ENCODE peak calls at places on chromosomes 6 and 20, in four cellular contexts. One of them, this sample, is unnamed.
A peak's percentile ranks its signal among the peaks of the same experiment; 100 is the strongest.

GRCh38 chr20:42742926-42743325 is 446.8 kb downstream of the PTPRT start:
- DNase-seq in BE2C: no peak
- DNase-seq in PC-9: no peak
- DNase-seq in CD4-positive, alpha-beta T cell: no peak
- DNase-seq in this sample: no peak

GRCh38 chr20:38242848-38243449 is 17.6 kb downstream of the KIAA1755 start:
- DNase-seq in BE2C: no peak
- DNase-seq in PC-9: peak; percentile 31
- DNase-seq in CD4-positive, alpha-beta T cell: no peak
- DNase-seq in this sample: no peak

GRCh38 chr20:42492285-42492684 is 697.4 kb downstream of the PTPRT start:
- DNase-seq in BE2C: no peak
- DNase-seq in PC-9: no peak
- DNase-seq in CD4-positive, alpha-beta T cell: no peak
- DNase-seq in this sample: no peak

GRCh38 chr20:48679603-48680002 is 148.2 kb downstream of the PREX1 start:
- DNase-seq in BE2C: peak; percentile 59
- DNase-seq in CD4-positive, alpha-beta T cell: no peak
- DNase-seq in PC-9: peak; percentile 83
- DNase-seq in this sample: no peak

GRCh38 chr20:51430198-51430950 is 112.1 kb downstream of the NFATC2 start:
- DNase-seq in PC-9: no peak
- DNase-seq in BE2C: no peak
- DNase-seq in CD4-positive, alpha-beta T cell: no peak
- DNase-seq in this sample: no peak

GRCh38 chr6:151044465-151045441 is 179.3 kb downstream of the MTHFD1L start:
- DNase-seq in PC-9: peak; percentile 87
- DNase-seq in BE2C: no peak
- DNase-seq in CD4-positive, alpha-beta T cell: no peak
- DNase-seq in this sample: peak; percentile 70

GRCh38 chr20:47198254-47198671 is 158.2 kb downstream of the ZMYND8 start:
- DNase-seq in CD4-positive, alpha-beta T cell: no peak
- DNase-seq in BE2C: no peak
- DNase-seq in PC-9: no peak
- DNase-seq in this sample: no peak

GRCh38 chr6:11025911-11026635 is 18.0 kb downstream of the ELOVL2 start:
- DNase-seq in CD4-positive, alpha-beta T cell: no peak
- DNase-seq in PC-9: no peak
- DNase-seq in BE2C: no peak
- DNase-seq in this sample: no peak

GRCh38 chr20:32456869-32457421 is 98.8 kb downstream of the ASXL1 start:
- DNase-seq in CD4-positive, alpha-beta T cell: no peak
- DNase-seq in BE2C: peak; percentile 95
- DNase-seq in PC-9: no peak
- DNase-seq in this sample: no peak

GRCh38 chr20:38581013-38581412 is at the start of gene ADIG:
- DNase-seq in CD4-positive, alpha-beta T cell: no peak
- DNase-seq in BE2C: peak; percentile 60
- DNase-seq in PC-9: no peak
- DNase-seq in this sample: no peak

GRCh38 chr6:167698540-167698939 is 128.2 kb upstream of the AFDN start:
- DNase-seq in CD4-positive, alpha-beta T cell: no peak
- DNase-seq in BE2C: no peak
- DNase-seq in PC-9: no peak
- DNase-seq in this sample: no peak

GRCh38 chr6:167130712-167131684 is 8.1 kb downstream of the CCR6 start:
- DNase-seq in BE2C: no peak
- DNase-seq in PC-9: no peak
- DNase-seq in CD4-positive, alpha-beta T cell: no peak
- DNase-seq in this sample: no peak

GRCh38 chr6:52497652-52498408 is 77.7 kb downstream of the EFHC1 start:
- DNase-seq in BE2C: no peak
- DNase-seq in CD4-positive, alpha-beta T cell: no peak
- DNase-seq in PC-9: no peak
- DNase-seq in this sample: no peak

GRCh38 chr6:30447237-30447636 is 42.1 kb upstream of the HLA-E start:
- DNase-seq in PC-9: no peak
- DNase-seq in CD4-positive, alpha-beta T cell: no peak
- DNase-seq in BE2C: peak; percentile 47
- DNase-seq in this sample: no peak

GRCh38 chr6:14861491-14861943 is 384.4 kb upstream of the JARID2 start:
- DNase-seq in CD4-positive, alpha-beta T cell: no peak
- DNase-seq in PC-9: no peak
- DNase-seq in BE2C: no peak
- DNase-seq in this sample: no peak

GRCh38 chr6:82144852-82145332 is 102.7 kb downstream of the IBTK start:
- DNase-seq in BE2C: peak; percentile 66
- DNase-seq in CD4-positive, alpha-beta T cell: no peak
- DNase-seq in PC-9: peak; percentile 47
- DNase-seq in this sample: peak; percentile 56

GRCh38 chr20:48132834-48133233 is 347.6 kb upstream of the SULF2 start:
- DNase-seq in CD4-positive, alpha-beta T cell: no peak
- DNase-seq in PC-9: no peak
- DNase-seq in BE2C: no peak
- DNase-seq in this sample: no peak

GRCh38 chr20:35226126-35226774 is at the start of gene MMP24:
- DNase-seq in CD4-positive, alpha-beta T cell: no peak
- DNase-seq in PC-9: no peak
- DNase-seq in BE2C: no peak
- DNase-seq in this sample: no peak

GRCh38 chr20:62149532-62150235 is 6.1 kb downstream of the SS18L1 start:
- DNase-seq in PC-9: no peak
- DNase-seq in BE2C: no peak
- DNase-seq in CD4-positive, alpha-beta T cell: no peak
- DNase-seq in this sample: no peak

GRCh38 chr6:119671105-119671504 is 321.5 kb upstream of the MAN1A1 start:
- DNase-seq in BE2C: no peak
- DNase-seq in PC-9: no peak
- DNase-seq in CD4-positive, alpha-beta T cell: no peak
- DNase-seq in this sample: no peak

GRCh38 chr6:88867841-88868558 is 95.4 kb downstream of the RNGTT start:
- DNase-seq in PC-9: no peak
- DNase-seq in CD4-positive, alpha-beta T cell: no peak
- DNase-seq in BE2C: no peak
- DNase-seq in this sample: no peak

GRCh38 chr20:6959900-6960312 is 192.4 kb downstream of the BMP2 start:
- DNase-seq in BE2C: no peak
- DNase-seq in CD4-positive, alpha-beta T cell: no peak
- DNase-seq in PC-9: no peak
- DNase-seq in this sample: no peak

GRCh38 chr20:63178445-63178818 is 37.5 kb downstream of the YTHDF1 start:
- DNase-seq in PC-9: no peak
- DNase-seq in BE2C: no peak
- DNase-seq in CD4-positive, alpha-beta T cell: no peak
- DNase-seq in this sample: no peak

GRCh38 chr6:44696686-44697085 is 309.2 kb downstream of the CDC5L start:
- DNase-seq in BE2C: no peak
- DNase-seq in PC-9: no peak
- DNase-seq in CD4-positive, alpha-beta T cell: no peak
- DNase-seq in this sample: no peak

GRCh38 chr6:46819561-46819960 is 26.4 kb downstream of the MEP1A start:
- DNase-seq in PC-9: no peak
- DNase-seq in CD4-positive, alpha-beta T cell: no peak
- DNase-seq in BE2C: no peak
- DNase-seq in this sample: no peak

GRCh38 chr6:140485740-140486467 is 1111.5 kb upstream of the CITED2 start:
- DNase-seq in PC-9: peak; percentile 8
- DNase-seq in CD4-positive, alpha-beta T cell: no peak
- DNase-seq in BE2C: no peak
- DNase-seq in this sample: peak; percentile 51

GRCh38 chr6:17015144-17015543 is 86.7 kb upstream of the STMND1 start:
- DNase-seq in PC-9: no peak
- DNase-seq in CD4-positive, alpha-beta T cell: no peak
- DNase-seq in BE2C: no peak
- DNase-seq in this sample: no peak

GRCh38 chr20:31394900-31395299 is 4.5 kb upstream of the DEFB119 start:
- DNase-seq in CD4-positive, alpha-beta T cell: no peak
- DNase-seq in BE2C: no peak
- DNase-seq in PC-9: no peak
- DNase-seq in this sample: no peak

GRCh38 chr6:76518443-76518842 is 446.0 kb upstream of the IMPG1 start:
- DNase-seq in CD4-positive, alpha-beta T cell: no peak
- DNase-seq in PC-9: no peak
- DNase-seq in BE2C: no peak
- DNase-seq in this sample: no peak

GRCh38 chr6:56940977-56941376 is 13.9 kb upstream of the BEND6 start:
- DNase-seq in CD4-positive, alpha-beta T cell: no peak
- DNase-seq in PC-9: no peak
- DNase-seq in BE2C: no peak
- DNase-seq in this sample: no peak
- TF ChIP-seq CTCF in CD4-positive, alpha-beta T cell: no peak
- TF ChIP-seq CTCF in PC-9: no peak
- TF ChIP-seq CTCF in BE2C: no peak
- TF ChIP-seq CTCF in this sample: no peak

DNA sequence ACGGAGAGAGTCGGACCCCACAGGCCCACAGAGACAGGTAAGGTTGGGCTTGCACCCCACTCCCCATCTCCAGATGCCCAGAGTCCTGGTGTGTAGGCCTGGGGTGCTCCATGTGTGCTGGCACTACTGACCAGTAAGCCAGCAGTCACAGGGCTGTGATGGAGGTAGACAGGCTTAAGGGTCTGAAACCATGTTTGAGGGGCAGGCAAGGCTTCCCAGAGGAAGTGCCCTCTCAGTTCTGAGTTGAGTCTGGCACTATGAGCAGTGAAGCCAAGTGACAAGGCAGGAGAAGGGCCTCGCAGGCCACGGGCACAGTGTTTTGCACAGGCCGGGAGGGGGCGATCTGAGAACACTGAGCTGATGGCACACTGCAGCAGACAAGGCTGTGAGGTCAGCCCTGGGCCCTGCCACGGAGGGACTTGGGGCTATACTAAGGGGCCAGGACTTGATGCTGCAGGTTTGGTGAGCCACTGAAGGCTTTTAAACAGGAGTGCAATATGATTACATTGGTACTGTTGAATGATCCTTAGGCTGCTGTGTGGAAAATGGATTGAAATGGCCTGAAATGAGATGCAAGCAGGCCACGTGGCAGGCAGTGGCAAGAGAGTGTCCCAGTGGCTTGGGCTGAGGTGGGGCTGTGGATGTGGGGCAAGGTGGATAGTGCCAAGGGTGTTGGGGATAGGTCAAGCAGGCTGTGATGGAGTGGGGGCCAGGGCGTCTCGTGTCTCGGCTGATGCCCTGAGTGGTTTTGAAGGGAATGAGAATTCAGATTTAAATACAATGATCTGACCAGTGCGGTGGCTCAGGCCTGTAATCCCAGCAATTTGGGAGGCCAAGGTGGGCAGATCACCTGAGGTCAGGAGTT is 20.3 kb downstream of the TTBK1 start:
- DNase-seq in BE2C: peak; percentile 86
- DNase-seq in CD4-positive, alpha-beta T cell: peak; percentile 79
- DNase-seq in PC-9: peak; percentile 74
- DNase-seq in this sample: peak; percentile 14
- TF ChIP-seq CTCF in BE2C: peak; percentile 87
- TF ChIP-seq CTCF in CD4-positive, alpha-beta T cell: peak; percentile 72
- TF ChIP-seq CTCF in PC-9: peak; percentile 83
- TF ChIP-seq CTCF in this sample: peak; percentile 86

GRCh38 chr20:674936-675452 is 608 bp downstream of the SCRT2 start:
- DNase-seq in PC-9: no peak
- DNase-seq in CD4-positive, alpha-beta T cell: no peak
- DNase-seq in BE2C: peak; percentile 24
- DNase-seq in this sample: no peak

GRCh38 chr20:671252-672030 is 4.2 kb downstream of the SCRT2 start:
- DNase-seq in PC-9: no peak
- DNase-seq in CD4-positive, alpha-beta T cell: no peak
- DNase-seq in BE2C: no peak
- DNase-seq in this sample: no peak

GRCh38 chr20:675453-676314 is at the start of gene SCRT2:
- DNase-seq in BE2C: peak; percentile 26
- DNase-seq in CD4-positive, alpha-beta T cell: peak; percentile 73
- DNase-seq in PC-9: peak; percentile 75
- DNase-seq in this sample: peak; percentile 27

GRCh38 chr20:673606-674005 is 2.0 kb downstream of the SCRT2 start:
- DNase-seq in BE2C: no peak
- DNase-seq in CD4-positive, alpha-beta T cell: no peak
- DNase-seq in PC-9: no peak
- DNase-seq in this sample: no peak

GRCh38 chr20:672975-673604 is 2.5 kb downstream of the SCRT2 start:
- DNase-seq in CD4-positive, alpha-beta T cell: no peak
- DNase-seq in PC-9: no peak
- DNase-seq in BE2C: no peak
- DNase-seq in this sample: no peak
- TF ChIP-seq CTCF in CD4-positive, alpha-beta T cell: no peak
- TF ChIP-seq CTCF in PC-9: peak; percentile 50
- TF ChIP-seq CTCF in BE2C: peak; percentile 48
- TF ChIP-seq CTCF in this sample: no peak

GRCh38 chr6:54998576-54998975 is 152.0 kb downstream of the FAM83B start:
- DNase-seq in PC-9: no peak
- DNase-seq in BE2C: no peak
- DNase-seq in CD4-positive, alpha-beta T cell: no peak
- DNase-seq in this sample: no peak

GRCh38 chr6:55009114-55009513 is 162.5 kb downstream of the FAM83B start:
- DNase-seq in BE2C: no peak
- DNase-seq in CD4-positive, alpha-beta T cell: no peak
- DNase-seq in PC-9: no peak
- DNase-seq in this sample: no peak

GRCh38 chr6:55003726-55004415 is 157.3 kb downstream of the FAM83B start:
- DNase-seq in CD4-positive, alpha-beta T cell: no peak
- DNase-seq in BE2C: no peak
- DNase-seq in PC-9: no peak
- DNase-seq in this sample: no peak
- TF ChIP-seq CTCF in CD4-positive, alpha-beta T cell: no peak
- TF ChIP-seq CTCF in BE2C: no peak
- TF ChIP-seq CTCF in PC-9: no peak
- TF ChIP-seq CTCF in this sample: no peak

GRCh38 chr20:50043573-50044352 is 61.0 kb downstream of the SNAI1 start:
- DNase-seq in CD4-positive, alpha-beta T cell: no peak
- DNase-seq in PC-9: no peak
- DNase-seq in BE2C: no peak
- DNase-seq in this sample: no peak
- TF ChIP-seq CTCF in CD4-positive, alpha-beta T cell: no peak
- TF ChIP-seq CTCF in PC-9: no peak
- TF ChIP-seq CTCF in BE2C: no peak
- TF ChIP-seq CTCF in this sample: no peak

DNA sequence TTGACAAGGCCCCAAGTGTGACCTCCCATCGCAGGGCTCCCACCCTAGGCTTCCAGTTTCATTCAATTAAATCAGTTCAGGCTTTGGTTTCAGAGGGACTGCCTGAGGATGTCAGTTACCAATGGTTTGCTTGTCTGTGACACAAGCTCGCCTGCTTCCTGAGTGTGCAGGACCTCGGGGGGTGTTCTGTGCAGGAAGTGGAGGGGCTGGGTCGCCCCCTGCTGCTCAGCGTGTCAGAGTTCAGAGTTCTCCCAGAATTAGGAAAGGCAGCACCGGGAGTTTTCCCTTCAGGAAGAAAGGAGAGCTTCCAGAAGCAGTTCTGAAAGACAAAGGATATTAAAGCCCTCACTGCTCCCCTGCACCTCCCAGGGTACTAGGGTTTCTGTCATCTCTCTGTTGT is 50.8 kb upstream of the TGM3 start:
- DNase-seq in PC-9: no peak
- DNase-seq in BE2C: no peak
- DNase-seq in CD4-positive, alpha-beta T cell: no peak
- DNase-seq in this sample: no peak
- TF ChIP-seq CTCF in PC-9: no peak
- TF ChIP-seq CTCF in BE2C: no peak
- TF ChIP-seq CTCF in CD4-positive, alpha-beta T cell: no peak
- TF ChIP-seq CTCF in this sample: no peak

GRCh38 chr6:42745638-42746451 is at the start of gene TBCC:
- DNase-seq in CD4-positive, alpha-beta T cell: peak; percentile 89
- DNase-seq in BE2C: peak; percentile 96
- DNase-seq in PC-9: peak; percentile 91
- DNase-seq in this sample: peak; percentile 99
- TF ChIP-seq CTCF in CD4-positive, alpha-beta T cell: no peak
- TF ChIP-seq CTCF in BE2C: no peak
- TF ChIP-seq CTCF in PC-9: no peak
- TF ChIP-seq CTCF in this sample: no peak